ENCODE peak calls at places on chromosomes 3 and 15, in seven cellular contexts. X is heart right ventricle; K is lung; L is adrenal gland; N is naive thymus-derived CD4-positive, alpha-beta T cell; H is stomach; I is H9. B is an unnamed sample. For H3K4me1, the result is how much of the 10 kb centered on the place peaks cover.

GRCh38 chr3:146152841-146153240 is 8.1 kb downstream of the PLOD2 start:
- DNase-seq in X (no peak), K (no peak), L (no peak), N (no peak), H (peak), I (no peak), B (no peak)

GRCh38 chr3:149596136-149596770 is 61.6 kb downstream of the WWTR1 start:
- DNase-seq in X (no peak), K (no peak), L (peak), N (no peak), H (no peak), I (no peak), B (no peak)

GRCh38 chr3:127612966-127613365 is 14.8 kb downstream of the MCM2 start:
- DNase-seq in X (no peak), K (peak), L (no peak), N (no peak), H (no peak), I (no peak), B (no peak)

GRCh38 chr15:86355798-86356197 is 276.1 kb downstream of the AGBL1 start:
- DNase-seq in X (no peak), K (no peak), L (no peak), N (no peak), H (no peak), I (no peak), B (no peak)

GRCh38 chr15:96122077-96123027 is 208.1 kb upstream of the NR2F2 start:
- DNase-seq in X (no peak), K (no peak), L (no peak), N (no peak), H (no peak), I (no peak), B (no peak)

GRCh38 chr3:66985336-66985920 is 12.7 kb upstream of the KBTBD8 start:
- DNase-seq in X (no peak), K (no peak), L (no peak), N (no peak), H (no peak), I (no peak), B (no peak)

GRCh38 chr15:38535451-38536200 is 29.0 kb downstream of the RASGRP1 start:
- DNase-seq in X (no peak), K (no peak), L (no peak), N (no peak), H (no peak), I (no peak), B (no peak)

GRCh38 chr3:194418671-194419070 is 19.6 kb upstream of the GP5 start:
- DNase-seq in X (no peak), K (no peak), L (no peak), N (no peak), H (no peak), I (no peak), B (no peak)

GRCh38 chr15:66961407-66961884 is 104.0 kb upstream of the SMAD3 start:
- DNase-seq in X (no peak), K (no peak), L (no peak), N (no peak), H (no peak), I (no peak), B (no peak)

GRCh38 chr3:30467596-30468238 is 138.7 kb upstream of the TGFBR2 start:
- DNase-seq in X (no peak), K (no peak), L (no peak), N (no peak), H (no peak), I (no peak), B (no peak)

GRCh38 chr3:56005196-56005805 is 463.0 kb downstream of the ERC2 start:
- DNase-seq in X (no peak), K (no peak), L (no peak), N (no peak), H (no peak), I (no peak), B (no peak)

GRCh38 chr15:80317389-80318169 is 65.6 kb upstream of the CTXND1 start:
- DNase-seq in X (peak), K (peak), L (peak), N (no peak), H (no peak), I (no peak), B (no peak)

GRCh38 chr15:83694538-83694937 is 40.6 kb downstream of the ADAMTSL3 start:
- DNase-seq in X (no peak), K (no peak), L (no peak), N (no peak), H (no peak), I (no peak), B (no peak)
- H3K4me1 ChIP-seq in X (half or more), K (under half), L (under half), N (under half), H (under half), I (under half), B (under half)

DNA sequence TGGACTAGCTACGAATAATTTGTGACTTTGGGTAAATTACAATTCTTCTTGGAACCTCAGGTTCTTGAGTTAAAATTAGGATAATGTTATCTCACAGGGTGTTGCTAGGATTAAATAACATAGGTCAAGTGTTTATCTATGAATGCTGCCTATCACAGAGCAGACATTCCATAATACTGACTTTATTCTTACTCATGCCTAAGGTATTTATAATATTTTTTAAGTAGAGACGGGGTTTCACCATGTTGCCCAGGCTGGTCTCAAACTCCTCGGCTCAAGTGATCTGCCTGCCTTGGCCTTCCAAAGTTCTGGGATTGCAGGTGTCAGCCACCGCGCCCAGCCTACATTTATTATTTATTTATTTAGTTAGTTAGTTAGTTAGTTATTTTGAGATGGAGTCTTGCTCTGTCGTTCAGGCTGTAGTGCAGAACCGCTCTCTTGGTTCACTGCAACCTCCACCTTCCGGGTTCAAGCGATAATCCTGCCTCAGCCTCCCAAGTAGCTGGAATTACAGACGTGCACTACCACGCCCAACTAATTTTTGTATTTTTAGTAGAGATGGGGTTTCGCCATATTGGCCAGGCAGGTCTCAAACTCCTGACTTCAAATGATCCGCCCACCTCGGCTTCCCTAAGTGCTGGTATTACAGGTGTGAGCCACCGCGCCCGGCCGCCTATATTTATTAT is 742 bp upstream of the ZNF106 start:
- DNase-seq in X (no peak), K (peak), L (no peak), N (no peak), H (no peak), I (no peak), B (no peak)
- H3K27ac ChIP-seq in X (peak), K (peak), L (peak), N (peak), H (peak), I (peak), B (peak)

DNA sequence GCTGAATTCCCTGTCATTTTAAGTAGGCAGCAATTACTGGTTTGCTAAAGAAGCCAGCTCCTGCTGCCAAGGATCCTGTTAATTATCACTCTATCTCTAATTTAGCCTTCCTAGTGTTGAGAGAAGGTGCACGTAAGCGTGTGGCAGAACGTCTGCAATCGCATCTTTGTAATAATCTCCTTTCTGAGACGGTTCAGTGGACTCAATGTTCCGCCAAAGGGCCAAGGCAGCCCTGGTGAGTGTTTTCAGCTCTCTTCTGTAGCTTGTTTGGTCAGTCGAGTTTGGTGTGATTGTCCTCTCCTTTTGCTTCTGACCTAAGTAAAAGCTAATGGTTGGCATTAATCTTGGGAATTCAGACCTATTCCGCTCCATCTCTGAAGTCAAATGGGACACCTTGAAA is 24.2 kb downstream of the MITF start:
- DNase-seq in X (no peak), K (no peak), L (no peak), N (no peak), H (no peak), I (no peak), B (no peak)
- H3K4me1 ChIP-seq in X (half or more), K (under half), L (under half), N (under half), H (half or more), I (under half), B (under half)

DNA sequence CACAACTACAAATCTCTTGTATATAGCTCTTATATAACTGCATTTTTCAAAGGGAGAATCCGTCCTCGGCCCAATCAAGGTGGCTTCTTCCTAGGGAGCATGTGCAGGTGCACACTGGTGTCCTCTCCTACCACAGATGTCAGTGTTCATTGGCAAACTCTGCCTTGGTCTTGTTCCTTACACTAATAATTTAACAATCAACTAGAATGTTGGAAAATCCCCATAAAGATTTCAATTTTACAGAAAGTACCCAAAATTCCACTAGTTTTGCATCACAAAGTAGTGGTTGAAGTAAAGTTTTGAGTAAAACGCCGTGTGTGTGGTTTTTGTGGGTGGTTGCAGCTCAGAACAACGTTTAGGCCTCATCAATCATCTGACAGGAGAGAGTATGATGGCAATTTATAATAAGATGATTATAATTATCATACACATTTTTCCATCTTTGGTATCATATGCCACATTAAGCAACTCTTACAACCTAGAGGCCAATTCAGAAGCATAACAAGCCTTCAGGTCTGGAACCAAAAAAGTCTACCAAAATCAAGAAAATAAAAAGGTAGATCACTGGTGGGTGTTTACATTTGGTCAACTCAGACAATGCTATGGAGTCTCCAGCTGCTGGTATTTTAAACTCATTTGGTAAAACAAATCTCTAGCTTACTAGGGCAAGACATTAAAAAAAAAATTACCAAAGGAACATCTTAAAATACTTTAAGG is 128.9 kb upstream of the BHLHE40 start:
- DNase-seq in X (no peak), K (no peak), L (no peak), N (peak), H (no peak), I (no peak), B (no peak)
- H3K27ac ChIP-seq in X (no peak), K (no peak), L (no peak), N (peak), H (no peak), I (no peak), B (no peak)

B was measured in colonic mucosa.